ENCODE peak calls at places on chromosome 1, in six cellular contexts. I is fibroblast of mammary gland, J is H9, H is GM12892, N is A549, V is EL. R is an unnamed sample.

GRCh38 chr1:8342325-8342724 is 24.4 kb downstream of the SLC45A1 start:
- DNase-seq in I (peak), J (peak), H (no peak), N (no peak), V (peak), R (no peak)

GRCh38 chr1:206890125-206890637 is 7.1 kb upstream of the IL24 start:
- DNase-seq in I (peak), J (no peak), H (no peak), N (peak), V (peak), R (peak)

GRCh38 chr1:70966018-70966638 is 81.5 kb downstream of the PTGER3 start:
- DNase-seq in I (peak), J (no peak), H (no peak), N (peak), V (peak), R (no peak)

GRCh38 chr1:153697191-153697872 is 18.8 kb downstream of the NPR1 start:
- DNase-seq in I (peak), J (peak), H (peak), N (peak), V (peak), R (peak)

GRCh38 chr1:52636701-52637695 is 4.0 kb downstream of the SHISAL2A start:
- DNase-seq in I (no peak), J (no peak), H (peak), N (no peak), V (no peak), R (no peak)

GRCh38 chr1:111085666-111086065 is 54.2 kb downstream of the DRAM2 start:
- DNase-seq in I (no peak), J (no peak), H (no peak), N (no peak), V (no peak), R (no peak)

GRCh38 chr1:14835725-14836124 is 237.2 kb downstream of the KAZN start:
- DNase-seq in I (peak), J (no peak), H (no peak), N (no peak), V (no peak), R (no peak)

GRCh38 chr1:20343937-20344302 is 53.2 kb downstream of the VWA5B1 start:
- DNase-seq in I (no peak), J (no peak), H (no peak), N (no peak), V (no peak), R (no peak)

GRCh38 chr1:162631546-162632233 is 574 bp upstream of the DDR2 start:
- DNase-seq in I (peak), J (no peak), H (no peak), N (no peak), V (peak), R (no peak)

GRCh38 chr1:21550097-21550496 is 40.9 kb downstream of the ALPL start:
- DNase-seq in I (peak), J (no peak), H (no peak), N (no peak), V (peak), R (peak)

GRCh38 chr1:90725961-90726715 is 9.0 kb upstream of the BARHL2 start:
- DNase-seq in I (no peak), J (no peak), H (no peak), N (no peak), V (no peak), R (no peak)

GRCh38 chr1:108560430-108561144 is 687 bp downstream of the EEIG2 start:
- DNase-seq in I (peak), J (peak), H (no peak), N (peak), V (peak), R (no peak)

GRCh38 chr1:56153276-56153675 is 426.1 kb downstream of the PLPP3 start:
- DNase-seq in I (no peak), J (no peak), H (no peak), N (no peak), V (no peak), R (no peak)

R was measured in H7.